ENCODE peak calls at places on chromosomes 4 and X, in six cellular contexts. U is NCI-H2081; V is GM20000; X is NCI-H774; I is NCI-H69; H is activated CD8-positive, alpha-beta memory T cell treated with anti-CD3 and anti-CD28 coated beads, Interleukin-2, amount 50 U/mL, for 48 hours. R is an unnamed sample.

GRCh38 chr4:56321246-56321645 is 66.0 kb downstream of the AASDH start:
- DNase-seq in X (no peak), V (no peak), U (no peak), H (no peak), I (no peak), R (no peak)

GRCh38 chr4:24857996-24858395 is 54.8 kb downstream of the CCDC149 start:
- DNase-seq in I (no peak), V (no peak), U (no peak), X (no peak), H (no peak), R (no peak)

GRCh38 chrX:108397627-108398392 is 40.4 kb downstream of the COL4A6 start:
- DNase-seq in V (no peak), X (no peak), U (no peak), H (no peak), I (no peak), R (no peak)

GRCh38 chr4:141455651-141456050 is 180.7 kb upstream of the IL15 start:
- DNase-seq in U (no peak), V (no peak), X (no peak), H (no peak), I (no peak), R (no peak)

GRCh38 chr4:88969746-88970145 is 87.2 kb downstream of the FAM13A start:
- DNase-seq in H (no peak), V (no peak), U (no peak), I (peak), X (no peak), R (no peak)

GRCh38 chr4:88191404-88191803 is 33.0 kb upstream of the ABCG2 start:
- DNase-seq in U (no peak), V (no peak), H (no peak), X (no peak), I (no peak), R (no peak)

GRCh38 chr4:119666653-119667091 is 38.1 kb upstream of the PDE5A start:
- DNase-seq in V (no peak), I (peak), X (no peak), U (no peak), H (no peak), R (no peak)

GRCh38 chrX:69362354-69362753 is 141.8 kb upstream of the NALF2 start:
- DNase-seq in X (no peak), V (no peak), I (no peak), H (no peak), U (no peak), R (no peak)

GRCh38 chrX:341541-342101 is 23.0 kb upstream of the GTPBP6 start:
- DNase-seq in I (no peak), H (no peak), X (no peak), U (no peak), V (no peak), R (no peak)

GRCh38 chrX:9130031-9130430 is 96.1 kb upstream of the FAM9B start:
- DNase-seq in I (no peak), U (no peak), H (no peak), X (no peak), V (no peak), R (no peak)

GRCh38 chr4:3384771-3385701 is 56.7 kb upstream of the HGFAC start:
- DNase-seq in X (no peak), H (no peak), I (no peak), U (no peak), V (no peak), R (no peak)

GRCh38 chr4:125111352-125111751 is 203.4 kb upstream of the FAT4 start:
- DNase-seq in X (no peak), H (no peak), U (no peak), I (no peak), V (no peak), R (no peak)

GRCh38 chrX:46819136-46819535 is 17.7 kb upstream of the RP2 start:
- DNase-seq in H (no peak), V (no peak), U (no peak), I (no peak), X (no peak), R (no peak)

GRCh38 chr4:154928640-154929257 is 147.7 kb downstream of the RBM46 start:
- DNase-seq in U (no peak), X (no peak), V (no peak), I (peak), H (no peak), R (no peak)

GRCh38 chrX:120309873-120310730 is 1.2 kb downstream of the TMEM255A start:
- DNase-seq in V (no peak), H (peak), X (no peak), I (peak), U (no peak), R (no peak)

GRCh38 chr4:69134471-69134870 is 38.2 kb downstream of the UGT2B7 start:
- DNase-seq in I (no peak), H (no peak), V (no peak), U (no peak), X (no peak), R (no peak)

GRCh38 chr4:165541773-165542459 is 163.1 kb downstream of the CPE start:
- DNase-seq in H (no peak), X (no peak), V (no peak), U (no peak), I (peak), R (no peak)

GRCh38 chrX:129653985-129654651 is 638 bp downstream of the APLN start:
- DNase-seq in I (peak), H (no peak), X (peak), V (peak), U (no peak), R (no peak)

GRCh38 chr4:8832130-8832930 is 39.3 kb downstream of the HMX1 start:
- DNase-seq in I (peak), U (no peak), X (no peak), V (no peak), H (peak), R (no peak)

GRCh38 chrX:134388161-134389109 is 71.5 kb upstream of the HPRT1 start:
- DNase-seq in I (no peak), U (no peak), X (no peak), H (no peak), V (peak), R (peak)

GRCh38 chr4:15902741-15903140 is 35.8 kb downstream of the FGFBP1 start:
- DNase-seq in U (no peak), X (no peak), H (no peak), V (no peak), I (no peak), R (no peak)

GRCh38 chr4:55736605-55737183 is 82.9 kb upstream of the EXOC1L start:
- DNase-seq in H (no peak), I (peak), V (peak), U (no peak), X (no peak), R (peak)

GRCh38 chr4:185143596-185143969 is 517 bp downstream of the SLC25A4 start:
- DNase-seq in V (no peak), I (peak), U (no peak), X (no peak), H (peak), R (no peak)

GRCh38 chr4:71692198-71692597 is 91.7 kb downstream of the GC start:
- DNase-seq in V (no peak), H (no peak), X (no peak), I (no peak), U (no peak), R (no peak)

GRCh38 chrX:6645216-6645615 is 110.3 kb upstream of the VCX3A start:
- DNase-seq in U (no peak), I (no peak), H (no peak), X (no peak), V (no peak), R (no peak)

GRCh38 chrX:45329217-45329616 is 128.5 kb upstream of the DIPK2B start:
- DNase-seq in U (no peak), H (no peak), I (no peak), V (no peak), X (no peak), R (no peak)

GRCh38 chrX:29890004-29890403 is 325.4 kb upstream of the MAGEB2 start:
- DNase-seq in V (no peak), U (no peak), I (no peak), X (no peak), H (no peak), R (no peak)

GRCh38 chrX:44828008-44828605 is 15.7 kb upstream of the DUSP21 start:
- DNase-seq in H (no peak), U (no peak), X (no peak), I (peak), V (no peak), R (no peak)

GRCh38 chr4:176404591-176404990 is 84.8 kb downstream of the SPCS3 start:
- DNase-seq in U (no peak), V (no peak), X (no peak), I (no peak), H (no peak), R (no peak)

GRCh38 chrX:149161438-149162088 is 343.5 kb downstream of the IDS start:
- DNase-seq in U (no peak), V (no peak), H (no peak), I (peak), X (no peak), R (no peak)

GRCh38 chrX:23100826-23101225 is 101.1 kb downstream of the DDX53 start:
- DNase-seq in U (no peak), V (no peak), H (no peak), X (no peak), I (no peak), R (no peak)

GRCh38 chrX:153469811-153470410 is 465 bp downstream of the HAUS7 start:
- DNase-seq in H (peak), V (peak), X (no peak), U (no peak), I (peak), R (no peak)

GRCh38 chr4:38562751-38563198 is 101.2 kb upstream of the KLF3 start:
- DNase-seq in I (peak), X (no peak), V (no peak), H (no peak), U (no peak), R (no peak)

R was measured in GM10248.